ENCODE peak calls at places on chromosome 22, in five cellular contexts. R, I, Y, O and B are unnamed samples.
A peak's percentile ranks its signal among the peaks of the same experiment; 100 is the strongest.

GRCh38 chr22:27045103-27045940 is 387.9 kb downstream of the MIAT start:
- DNase-seq in O (no peak), Y (no peak), R (no peak), I (peak; percentile 69), B (peak; percentile 1)

GRCh38 chr22:31491218-31491962 is 1.7 kb upstream of the EIF4ENIF1 start:
- DNase-seq in Y (no peak), R (no peak), O (no peak), I (no peak), B (no peak)

GRCh38 chr22:47605441-47605840 is 843.0 kb downstream of the TBC1D22A start:
- DNase-seq in R (no peak), I (no peak), O (no peak), Y (no peak), B (no peak)

GRCh38 chr22:47623740-47624103 is 861.3 kb downstream of the TBC1D22A start:
- DNase-seq in O (no peak), R (no peak), I (no peak), Y (peak; percentile 28), B (no peak)

GRCh38 chr22:44732017-44732561 is 20.3 kb upstream of the ARHGAP8 start:
- DNase-seq in R (no peak), O (no peak), Y (no peak), I (no peak), B (no peak)

GRCh38 chr22:46116491-46116958 is 33.8 kb upstream of the PPARA start:
- DNase-seq in R (peak; percentile 66), Y (peak; percentile 93), O (peak; percentile 74), I (peak; percentile 63), B (peak; percentile 76)

GRCh38 chr22:43704051-43704450 is 108.1 kb downstream of the EFCAB6 start:
- DNase-seq in Y (no peak), I (no peak), O (no peak), R (no peak), B (no peak)

GRCh38 chr22:50207383-50208031 is 6.7 kb downstream of the SELENOO start:
- DNase-seq in O (no peak), I (no peak), R (no peak), Y (no peak), B (no peak)

GRCh38 chr22:46147061-46147460 is 3.3 kb upstream of the PPARA start:
- DNase-seq in R (no peak), O (no peak), I (no peak), Y (no peak), B (no peak)

GRCh38 chr22:22449819-22450218 is 58.7 kb downstream of the ZNF280B start:
- DNase-seq in I (no peak), Y (no peak), R (no peak), O (no peak), B (no peak)

GRCh38 chr22:35630387-35630793 is 13.3 kb upstream of the MB start:
- DNase-seq in Y (no peak), I (peak; percentile 42), O (no peak), R (peak; percentile 38), B (peak; percentile 68)

GRCh38 chr22:24975813-24976341 is 23.4 kb downstream of the KIAA1671 start:
- DNase-seq in O (no peak), I (no peak), Y (no peak), R (no peak), B (no peak)

GRCh38 chr22:24726848-24727217 is 47.7 kb downstream of the PIWIL3 start:
- DNase-seq in I (no peak), Y (no peak), O (no peak), R (no peak), B (no peak)

GRCh38 chr22:33274941-33275443 is 216.8 kb upstream of the SYN3 start:
- DNase-seq in Y (no peak), I (no peak), O (no peak), R (no peak), B (no peak)

GRCh38 chr22:22171357-22172218 is 73.0 kb upstream of the VPREB1 start:
- DNase-seq in R (peak; percentile 45), I (peak; percentile 10), O (no peak), Y (peak; percentile 67), B (peak; percentile 44)

GRCh38 chr22:46069518-46070214 is 80.7 kb upstream of the PPARA start:
- DNase-seq in R (peak; percentile 91), Y (no peak), O (no peak), I (peak; percentile 93), B (peak; percentile 92)

GRCh38 chr22:26708256-26709009 is 51.0 kb downstream of the MIAT start:
- DNase-seq in I (no peak), O (no peak), Y (no peak), R (no peak), B (no peak)

GRCh38 chr22:35230417-35230816 is 26.9 kb upstream of the HMGXB4 start:
- DNase-seq in O (no peak), Y (no peak), R (no peak), I (no peak), B (no peak)

GRCh38 chr22:46352276-46352675 is 16.8 kb downstream of the TRMU start:
- DNase-seq in I (no peak), R (no peak), Y (no peak), O (no peak), B (no peak)

GRCh38 chr22:31244943-31245451 is 32.9 kb downstream of the LIMK2 start:
- DNase-seq in Y (no peak), O (no peak), I (no peak), R (no peak), B (no peak)

GRCh38 chr22:44523981-44524759 is 26.1 kb upstream of the RTL6 start:
- DNase-seq in Y (no peak), I (no peak), O (no peak), R (no peak), B (no peak)

GRCh38 chr22:45261407-45262088 is 20.9 kb upstream of the KIAA0930 start:
- DNase-seq in O (no peak), Y (no peak), I (no peak), R (no peak), B (no peak)

GRCh38 chr22:19911540-19912235 is 29.9 kb upstream of the COMT start:
- DNase-seq in I (no peak), O (no peak), Y (no peak), R (no peak), B (no peak)
- TF ChIP-seq CTCF in I (no peak), O (no peak), Y (no peak), R (no peak), B (no peak)

DNA sequence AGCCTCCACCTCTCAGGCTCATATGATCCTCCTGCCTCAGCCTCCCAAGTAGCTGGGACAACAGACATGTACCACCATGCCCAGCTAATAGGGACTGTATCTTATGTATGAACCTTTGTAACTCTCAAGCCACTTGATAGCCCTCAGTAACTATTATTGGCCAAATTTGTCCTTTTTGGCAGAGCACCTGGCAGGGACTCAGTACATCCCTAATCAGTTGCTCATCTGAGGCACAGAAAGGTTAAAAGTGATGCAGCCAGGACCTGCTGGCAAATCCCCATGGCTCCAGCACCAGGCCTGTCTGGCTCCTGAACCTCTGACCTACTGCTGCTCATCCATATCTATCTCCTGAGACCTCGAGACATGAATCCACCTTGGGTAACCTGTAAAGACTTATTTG is 21.1 kb upstream of the XBP1 start:
- DNase-seq in R (no peak), Y (no peak), O (no peak), I (no peak), B (no peak)
- H3K9ac ChIP-seq in R (no peak overlapping the region), Y (no peak overlapping the region), O (no peak overlapping the region), I (no peak overlapping the region), B (no peak overlapping the region)

GRCh38 chr22:18056161-18056666 is 21.6 kb upstream of the PEX26 start:
- DNase-seq in O (peak; percentile 77), R (no peak), Y (peak; percentile 31), I (peak; percentile 78), B (peak; percentile 51)
- H3K4me2 ChIP-seq in O (peak overlapping the region; percentile 70), R (peak overlapping the region; percentile 31), Y (peak overlapping the region; percentile 9), I (no peak overlapping the region), B (peak overlapping the region; percentile 33)

GRCh38 chr22:37741312-37741795 is 44.5 kb downstream of the TRIOBP start:
- DNase-seq in R (no peak), I (peak; percentile 79), Y (no peak), O (peak; percentile 73), B (peak; percentile 39)

GRCh38 chr22:37739611-37740049 is 42.8 kb downstream of the TRIOBP start:
- DNase-seq in R (no peak), I (no peak), Y (no peak), O (no peak), B (no peak)

GRCh38 chr22:37740455-37741311 is 43.8 kb downstream of the TRIOBP start:
- DNase-seq in Y (no peak), O (no peak), R (no peak), I (peak; percentile 56), B (no peak)

GRCh38 chr22:37742374-37743092 is 45.7 kb downstream of the TRIOBP start:
- DNase-seq in I (peak; percentile 95), Y (no peak), O (no peak), R (peak; percentile 96), B (peak; percentile 92)

DNA sequence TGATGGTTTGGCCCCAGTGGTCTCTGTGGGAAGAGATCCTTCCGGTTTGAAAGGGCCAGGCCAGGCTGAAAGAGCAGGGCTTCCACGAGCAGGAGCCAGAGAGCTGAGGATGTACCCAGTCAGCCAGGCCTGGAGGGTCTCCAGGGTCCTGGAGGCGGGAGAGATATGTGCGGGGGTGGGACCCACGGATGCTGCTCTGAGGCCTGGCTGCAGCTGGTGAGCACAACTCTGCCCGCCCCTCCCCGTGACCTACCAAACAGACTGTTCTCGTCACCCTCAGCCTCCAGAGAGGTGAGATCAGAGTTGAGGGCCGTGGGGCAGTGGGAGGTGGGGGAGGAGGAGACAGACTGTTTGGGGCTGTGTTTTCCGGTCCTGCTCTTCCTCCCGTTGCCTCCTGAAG is 42.2 kb downstream of the TRIOBP start:
- DNase-seq in O (no peak), I (no peak), R (no peak), Y (no peak), B (no peak)
- TF ChIP-seq CTCF in O (no peak), I (no peak), R (no peak), Y (no peak), B (no peak)

DNA sequence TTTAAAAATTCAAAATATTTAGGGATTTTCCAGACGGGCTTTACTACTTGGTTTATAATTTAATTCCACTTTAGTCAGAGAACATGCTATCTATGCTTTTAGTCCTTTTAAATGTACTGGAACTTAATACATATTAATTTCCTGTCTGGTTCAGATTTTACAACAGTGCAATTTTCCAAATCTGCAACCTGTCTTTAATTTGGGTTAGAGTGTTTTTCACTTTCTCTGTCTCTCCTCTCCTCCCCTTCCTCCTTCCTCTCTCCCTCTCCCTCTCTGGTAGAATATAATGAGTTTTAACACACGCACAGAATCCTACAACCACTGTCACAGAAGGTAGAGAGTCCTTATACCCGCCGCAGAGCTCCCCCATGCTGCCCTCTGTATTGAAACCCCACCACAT is 950.7 kb downstream of the BRD1 start:
- DNase-seq in I (no peak), O (no peak), Y (no peak), R (no peak), B (no peak)
- H3K9ac ChIP-seq in I (no peak overlapping the region), O (no peak overlapping the region), Y (no peak overlapping the region), R (no peak overlapping the region), B (no peak overlapping the region)